ENCODE peak calls at places on chromosome 12, in four cellular contexts. X is mucosa of descending colon, V is brain pericyte, H is EL. Y is an unnamed sample.

GRCh38 chr12:87975879-87976278 is 53.3 kb downstream of the C12orf50 start:
- DNase-seq in X (no peak), H (no peak), V (no peak), Y (no peak)

GRCh38 chr12:103698752-103699540 is 111.9 kb downstream of the STAB2 start:
- DNase-seq in H (no peak), X (no peak), V (no peak), Y (no peak)

GRCh38 chr12:126681676-126682075 is 1585.3 kb upstream of the TMEM132C start:
- DNase-seq in X (no peak), H (no peak), V (no peak), Y (no peak)

GRCh38 chr12:104718581-104718980 is 239.5 kb downstream of the SLC41A2 start:
- DNase-seq in X (peak; percentile 18), V (no peak), H (no peak), Y (no peak)

GRCh38 chr12:111201036-111201435 is 167.9 kb downstream of the PHETA1 start:
- DNase-seq in V (no peak), X (no peak), H (no peak), Y (no peak)

GRCh38 chr12:27549801-27550652 is 26.0 kb downstream of the PPFIBP1 start:
- DNase-seq in H (peak; percentile 96), V (peak; percentile 93), X (peak; percentile 77), Y (peak; percentile 95)

GRCh38 chr12:49538740-49539403 is at the start of gene KCNH3:
- DNase-seq in H (peak; percentile 69), V (no peak), X (peak; percentile 87), Y (peak; percentile 63)

GRCh38 chr12:79296128-79296527 is 394.6 kb downstream of the PAWR start:
- DNase-seq in X (no peak), H (no peak), V (no peak), Y (no peak)

GRCh38 chr12:126891789-126892188 is 1375.2 kb upstream of the TMEM132C start:
- DNase-seq in X (no peak), V (no peak), H (no peak), Y (peak; percentile 25)

GRCh38 chr12:68381476-68381875 is 49.3 kb upstream of the MDM1 start:
- DNase-seq in V (no peak), X (no peak), H (no peak), Y (no peak)

GRCh38 chr12:50934981-50935807 is 17.1 kb upstream of the HIGD1C start:
- DNase-seq in H (peak; percentile 29), V (no peak), X (no peak), Y (no peak)

GRCh38 chr12:14113031-14113430 is 131.6 kb upstream of the GRIN2B start:
- DNase-seq in V (no peak), H (no peak), X (no peak), Y (no peak)